ENCODE peak calls at places on chromosomes 3 and 15, in five cellular contexts. S is endothelial cell, I is glutamatergic neuron, Q is cerebellar cortex, M is kidney. Y is an unnamed sample.

GRCh38 chr15:35379972-35380371 is 166.0 kb downstream of the DPH6 start:
- DNase-seq in S (no peak), I (no peak), Q (no peak), M (no peak), Y (no peak)

GRCh38 chr3:55910543-55910942 is 423.4 kb upstream of the WNT5A start:
- DNase-seq in S (no peak), I (no peak), Q (no peak), M (no peak), Y (no peak)

GRCh38 chr3:175431396-175431795 is 572.3 kb downstream of the NAALADL2 start:
- DNase-seq in S (no peak), I (no peak), Q (no peak), M (no peak), Y (no peak)

GRCh38 chr3:41169038-41169437 is 30.3 kb upstream of the CTNNB1 start:
- DNase-seq in S (no peak), I (no peak), Q (no peak), M (no peak), Y (no peak)

GRCh38 chr3:150787741-150788370 is 24.9 kb upstream of the SIAH2 start:
- DNase-seq in S (peak), I (peak), Q (peak), M (peak), Y (peak)

GRCh38 chr3:14803101-14803980 is 15.4 kb upstream of the FGD5 start:
- DNase-seq in S (peak), I (no peak), Q (no peak), M (no peak), Y (no peak)

GRCh38 chr15:88509321-88509720 is 37.2 kb downstream of the DET1 start:
- DNase-seq in S (no peak), I (no peak), Q (no peak), M (no peak), Y (no peak)

GRCh38 chr3:186286114-186286513 is 75.9 kb downstream of the DGKG start:
- DNase-seq in S (no peak), I (no peak), Q (no peak), M (no peak), Y (no peak)

GRCh38 chr15:51348688-51349087 is 7.2 kb downstream of the GLDN start:
- DNase-seq in S (no peak), I (no peak), Q (no peak), M (no peak), Y (no peak)

GRCh38 chr3:16905704-16906103 is 20.9 kb downstream of the PLCL2 start:
- DNase-seq in S (no peak), I (no peak), Q (peak), M (no peak), Y (no peak)

GRCh38 chr3:178392553-178392952 is 143.7 kb upstream of the KCNMB2 start:
- DNase-seq in S (no peak), I (no peak), Q (peak), M (no peak), Y (no peak)

GRCh38 chr15:73600413-73601050 is 32.7 kb downstream of the NPTN start:
- DNase-seq in S (no peak), I (no peak), Q (no peak), M (no peak), Y (no peak)

GRCh38 chr3:61158676-61159075 is 92.6 kb downstream of the FHIT start:
- DNase-seq in S (no peak), I (no peak), Q (no peak), M (no peak), Y (no peak)

GRCh38 chr3:8488877-8489865 is 12.5 kb upstream of the LMCD1 start:
- DNase-seq in S (no peak), I (no peak), Q (no peak), M (no peak), Y (no peak)

GRCh38 chr3:52317601-52318000 is 1.5 kb downstream of the DNAH1 start:
- DNase-seq in S (peak), I (peak), Q (no peak), M (peak), Y (peak)

GRCh38 chr3:155321418-155321817 is 27.9 kb upstream of the STRIT1 start:
- DNase-seq in S (no peak), I (no peak), Q (no peak), M (no peak), Y (no peak)

GRCh38 chr15:89184367-89184766 is 37.0 kb downstream of the RLBP1 start:
- DNase-seq in S (no peak), I (no peak), Q (no peak), M (no peak), Y (no peak)

GRCh38 chr3:157832588-157832987 is 273.6 kb downstream of the SHOX2 start:
- DNase-seq in S (no peak), I (no peak), Q (no peak), M (no peak), Y (no peak)

GRCh38 chr15:28086175-28086703 is 12.9 kb downstream of the OCA2 start:
- DNase-seq in S (peak), I (peak), Q (peak), M (no peak), Y (peak)

GRCh38 chr15:61079529-61079928 is 149.6 kb downstream of the RORA start:
- DNase-seq in S (no peak), I (no peak), Q (no peak), M (no peak), Y (no peak)

GRCh38 chr3:61771976-61772375 is 210.6 kb downstream of the PTPRG start:
- DNase-seq in S (no peak), I (no peak), Q (no peak), M (no peak), Y (no peak)

GRCh38 chr3:150773616-150774192 is 10.7 kb upstream of the SIAH2 start:
- DNase-seq in S (no peak), I (no peak), Q (no peak), M (peak), Y (no peak)